ENCODE peak calls at places on chromosome 14, in nine cellular contexts. I is GM13977; Z is stimulated activated CD4-positive, alpha-beta T cell treated with anti-CD3 and anti-CD28 coated beads, Interleukin-12 subunit alpha, Interleukin-12 subunit beta, amount 100 ng/mL, for 24 hours; D is AG09319; X is Right ventricle myocardium superior; K is MCF 10A; Q is GM04504; U is A673; O is NT2/D1. N is an unnamed sample.

GRCh38 chr14:55125403-55125802 is 3.6 kb upstream of the LGALS3 start:
- DNase-seq in O (no peak), X (peak; percentile 59), I (no peak), Z (no peak), U (no peak), D (no peak), K (no peak), Q (no peak), N (no peak)

GRCh38 chr14:57578427-57579220 is 85.0 kb upstream of the CCDC198 start:
- DNase-seq in D (no peak), I (no peak), O (no peak), X (no peak), Q (no peak), U (no peak), Z (no peak), K (no peak), N (no peak)

GRCh38 chr14:103220134-103220981 is 97.1 kb downstream of the TNFAIP2 start:
- DNase-seq in K (no peak), I (no peak), U (no peak), Z (no peak), Q (no peak), O (no peak), X (no peak), D (no peak), N (no peak)

GRCh38 chr14:24275524-24276139 is 4.2 kb upstream of the RABGGTA start:
- DNase-seq in K (no peak), Z (no peak), X (no peak), Q (no peak), I (no peak), D (no peak), O (no peak), U (no peak), N (no peak)

GRCh38 chr14:33323979-33324378 is 385.3 kb downstream of the NPAS3 start:
- DNase-seq in Z (no peak), I (no peak), U (no peak), K (no peak), X (no peak), Q (no peak), O (no peak), D (no peak), N (no peak)

GRCh38 chr14:32939254-32940065 is 781 bp downstream of the NPAS3 start:
- DNase-seq in I (peak; percentile 52), D (peak; percentile 39), Q (peak; percentile 57), U (peak; percentile 93), X (peak; percentile 87), K (peak; percentile 38), O (peak; percentile 58), Z (no peak), N (no peak)

GRCh38 chr14:25371053-25371452 is 321.1 kb upstream of the STXBP6 start:
- DNase-seq in K (no peak), X (no peak), Z (no peak), U (no peak), D (no peak), O (no peak), I (no peak), Q (no peak), N (no peak)

GRCh38 chr14:66495214-66496098 is 9.3 kb downstream of the CCDC196 start:
- DNase-seq in D (peak; percentile 41), U (peak; percentile 71), Z (no peak), K (peak; percentile 69), I (peak; percentile 35), O (peak; percentile 32), Q (no peak), X (no peak), N (no peak)

GRCh38 chr14:49792618-49793017 is 24.7 kb downstream of the KLHDC2 start:
- DNase-seq in Z (no peak), Q (no peak), I (no peak), U (no peak), K (no peak), D (no peak), X (no peak), O (no peak), N (no peak)

GRCh38 chr14:54258382-54258781 is 138.4 kb upstream of the CDKN3 start:
- DNase-seq in O (no peak), Q (no peak), K (no peak), X (no peak), U (no peak), I (no peak), D (no peak), Z (no peak), N (no peak)

GRCh38 chr14:103898204-103898603 is 30.1 kb upstream of the TDRD9 start:
- DNase-seq in Z (no peak), O (no peak), I (no peak), U (no peak), K (peak; percentile 68), X (no peak), Q (no peak), D (no peak), N (no peak)

GRCh38 chr14:69484444-69485113 is at the start of gene PLEKHD1:
- DNase-seq in O (peak; percentile 25), D (no peak), X (peak; percentile 36), U (no peak), K (no peak), Z (no peak), Q (no peak), I (peak; percentile 73), N (no peak)

GRCh38 chr14:63852271-63852816 is 460 bp upstream of the SYNE2 start:
- DNase-seq in Q (no peak), Z (no peak), K (no peak), O (peak; percentile 15), U (no peak), D (no peak), X (no peak), I (peak; percentile 28), N (no peak)

GRCh38 chr14:23910081-23910875 is 43.3 kb upstream of the DHRS4 start:
- DNase-seq in Q (peak; percentile 67), U (peak; percentile 74), I (peak; percentile 54), D (peak; percentile 4), X (no peak), Z (peak; percentile 20), K (peak; percentile 75), O (peak; percentile 87), N (no peak)